ENCODE peak calls at places on chromosomes 7 and 10, in four cellular contexts. M, X, I and Z are unnamed samples.

GRCh38 chr10:116490028-116490662 is 55.6 kb upstream of the PNLIP start:
- DNase-seq in X (no peak), M (no peak), I (no peak), Z (no peak)

GRCh38 chr10:8325015-8325414 is 270.5 kb downstream of the GATA3 start:
- DNase-seq in M (no peak), X (no peak), I (no peak), Z (no peak)

GRCh38 chr10:86203162-86203905 is 163.3 kb downstream of the GRID1 start:
- DNase-seq in X (no peak), I (no peak), M (no peak), Z (no peak)

GRCh38 chr10:104028146-104028545 is 57.5 kb downstream of the COL17A1 start:
- DNase-seq in X (no peak), I (no peak), M (no peak), Z (no peak)

GRCh38 chr10:97422921-97423420 is 3.0 kb upstream of the PGAM1 start:
- DNase-seq in I (no peak), M (no peak), X (no peak), Z (no peak)

GRCh38 chr7:78924581-78924980 is 528.9 kb downstream of the MAGI2 start:
- DNase-seq in X (no peak), M (no peak), I (no peak), Z (no peak)

GRCh38 chr10:52541082-52541481 is 227.0 kb downstream of the DKK1 start:
- DNase-seq in I (no peak), M (no peak), X (no peak), Z (peak; percentile 76)

GRCh38 chr7:7570584-7570983 is 3.9 kb downstream of the MIOS start:
- DNase-seq in X (no peak), I (no peak), M (no peak), Z (no peak)

GRCh38 chr7:19408821-19409220 is 263.6 kb upstream of the FERD3L start:
- DNase-seq in M (no peak), I (no peak), X (no peak), Z (no peak)

GRCh38 chr10:61063035-61063434 is 119.0 kb upstream of the RHOBTB1 start:
- DNase-seq in X (no peak), M (no peak), I (no peak), Z (no peak)

GRCh38 chr10:5434017-5434753 is 21.8 kb downstream of the NET1 start:
- DNase-seq in M (no peak), X (no peak), I (no peak), Z (no peak)

GRCh38 chr7:12550956-12551355 is 19.6 kb upstream of the SCIN start:
- DNase-seq in I (no peak), X (no peak), M (no peak), Z (no peak)

GRCh38 chr7:70457477-70458194 is 674.3 kb upstream of the GALNT17 start:
- DNase-seq in I (no peak), M (no peak), X (no peak), Z (no peak)

GRCh38 chr10:91378061-91378460 is 32.1 kb upstream of the HECTD2 start:
- DNase-seq in I (no peak), X (no peak), M (no peak), Z (no peak)

GRCh38 chr7:29243777-29244655 is 49.4 kb downstream of the CHN2 start:
- DNase-seq in M (no peak), I (no peak), X (no peak), Z (no peak)

GRCh38 chr10:124106241-124106905 is 13.0 kb upstream of the CHST15 start:
- DNase-seq in I (peak; percentile 77), X (no peak), M (peak; percentile 71), Z (peak; percentile 59)

GRCh38 chr10:29319205-29319781 is 30.4 kb downstream of the LYZL1 start:
- DNase-seq in X (no peak), I (no peak), M (no peak), Z (no peak)

GRCh38 chr10:33066558-33067236 is 108.7 kb upstream of the ITGB1 start:
- DNase-seq in X (no peak), I (no peak), M (no peak), Z (no peak)

GRCh38 chr10:116974442-116975005 is 30.5 kb downstream of the SHTN1 start:
- DNase-seq in M (no peak), I (no peak), X (no peak), Z (no peak)

GRCh38 chr7:516606-517456 is 2.8 kb downstream of the PDGFA start:
- DNase-seq in I (peak; percentile 72), M (peak; percentile 83), X (no peak), Z (no peak)

GRCh38 chr7:1811850-1812692 is 142.0 kb downstream of the ELFN1 start:
- DNase-seq in X (no peak), I (peak; percentile 28), M (no peak), Z (peak; percentile 81)

DNA sequence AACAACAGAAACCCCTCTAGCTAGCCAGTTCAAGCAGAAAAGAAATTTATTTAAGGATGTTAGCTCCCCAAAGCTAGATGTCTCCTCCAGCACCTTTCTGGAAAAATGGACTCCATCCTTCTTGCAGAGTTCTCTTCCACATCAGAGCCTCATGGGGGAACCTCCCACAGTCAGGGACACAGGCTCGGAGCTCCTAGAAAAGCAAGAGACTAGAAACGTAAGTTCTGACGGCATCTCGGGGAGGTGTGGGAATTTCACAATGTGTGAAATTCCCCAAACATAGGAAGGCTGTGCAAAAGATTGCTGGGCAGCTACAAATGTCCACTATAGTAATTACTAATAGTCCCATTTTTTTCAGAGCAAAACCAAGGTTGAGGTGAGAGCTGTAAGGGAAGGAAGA is 184.8 kb downstream of the EVX1 start:
- DNase-seq in I (no peak), M (no peak), X (no peak), Z (no peak)
- H3K4me3 ChIP-seq in I (no peak overlapping the region), M (no peak overlapping the region), X (no peak overlapping the region), Z (no peak overlapping the region)

GRCh38 chr7:76346097-76346496 is 12.7 kb downstream of the YWHAG start:
- DNase-seq in M (peak; percentile 59), I (peak; percentile 32), X (no peak), Z (no peak)
- TF ChIP-seq POLR2A in M (peak; percentile 53), I (no peak), X (no peak), Z (no peak)

GRCh38 chr7:101161692-101162461 is 3.5 kb downstream of the VGF start:
- DNase-seq in I (no peak), X (no peak), M (no peak), Z (no peak)
- H3K4me3 ChIP-seq in I (no peak overlapping the region), X (no peak overlapping the region), M (no peak overlapping the region), Z (no peak overlapping the region)

GRCh38 chr7:73683056-73683915 is at the start of the genes BUD23 and DNAJC30:
- DNase-seq in X (peak; percentile 95), M (peak; percentile 98), I (peak; percentile 98), Z (peak; percentile 98)
- TF ChIP-seq POLR2A in X (peak; percentile 59), M (peak; percentile 77), I (peak; percentile 18), Z (no peak)

GRCh38 chr7:80729586-80730320 is 91.3 kb downstream of the CD36 start:
- DNase-seq in X (no peak), M (no peak), I (no peak), Z (no peak)
- H3K4me3 ChIP-seq in X (no peak overlapping the region), M (no peak overlapping the region), I (no peak overlapping the region), Z (no peak overlapping the region)

DNA sequence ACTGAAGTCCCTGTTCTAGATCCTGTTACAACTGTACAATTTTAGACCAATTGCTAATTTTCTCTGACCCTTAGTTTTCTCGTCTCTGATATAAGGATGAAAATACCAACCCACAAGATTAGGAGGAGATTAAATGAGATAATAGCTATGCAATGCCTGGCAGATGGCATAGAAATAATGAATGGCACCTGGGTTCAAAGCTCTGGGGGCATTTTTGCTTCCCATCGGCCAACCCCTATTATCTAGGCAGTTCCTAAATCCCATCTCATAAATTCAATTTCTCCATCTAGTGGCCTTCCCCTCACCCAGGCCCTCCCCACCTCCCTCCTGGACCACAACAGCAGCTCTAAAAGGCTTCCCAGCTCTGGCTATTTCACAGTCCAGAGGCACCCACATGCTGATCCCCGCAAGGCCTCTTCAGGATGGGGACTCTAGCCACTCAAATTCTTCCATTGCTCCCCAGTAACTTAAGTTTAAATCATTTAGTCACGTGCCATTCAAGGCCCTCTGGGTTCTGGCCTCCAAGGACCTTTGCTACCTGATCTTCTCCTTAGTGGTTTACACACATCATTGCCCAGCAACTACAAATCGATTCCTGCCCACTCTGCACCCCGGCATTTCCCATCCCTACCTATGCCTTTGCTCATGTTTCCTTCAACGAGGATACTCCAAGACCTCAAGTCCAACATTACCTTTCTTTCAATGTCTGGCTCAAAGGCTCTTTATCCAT is 202.4 kb upstream of the KLF14 start:
- DNase-seq in M (no peak), X (no peak), I (no peak), Z (no peak)
- TF ChIP-seq POLR2A in M (no peak), X (no peak), I (no peak), Z (no peak)